ENCODE peak calls at places on chromosomes 7 and 10, in nine cellular contexts. G is ovary, R is endodermal cell, Q is suprapubic skin, X is astrocyte, N is hepatocyte, B is neural progenitor cell, L is heart right ventricle, M is A549. V is an unnamed sample.

GRCh38 chr10:81817611-81818160 is 57.3 kb upstream of the NRG3 start:
- DNase-seq in G (no peak), R (no peak), Q (no peak), X (no peak), N (no peak), B (no peak), L (no peak), M (no peak), V (no peak)

GRCh38 chr7:44275829-44276570 is 49.4 kb downstream of the CAMK2B start:
- DNase-seq in G (no peak), R (peak), Q (peak), X (no peak), N (peak), B (peak), L (peak), M (no peak), V (no peak)

GRCh38 chr7:71775648-71776047 is 636.5 kb downstream of the CALN1 start:
- DNase-seq in G (no peak), R (no peak), Q (no peak), X (peak), N (no peak), B (no peak), L (no peak), M (no peak), V (no peak)

GRCh38 chr10:78203915-78204818 is 170.5 kb downstream of the RPS24 start:
- DNase-seq in G (no peak), R (no peak), Q (no peak), X (no peak), N (peak), B (no peak), L (peak), M (peak), V (peak)

GRCh38 chr7:114663502-114663901 is 248.9 kb downstream of the FOXP2 start:
- DNase-seq in G (no peak), R (no peak), Q (no peak), X (peak), N (peak), B (peak), L (no peak), M (peak), V (no peak)

GRCh38 chr10:69262249-69262864 is 15.9 kb upstream of the HK1 start:
- DNase-seq in G (no peak), R (no peak), Q (no peak), X (no peak), N (no peak), B (no peak), L (no peak), M (no peak), V (no peak)

GRCh38 chr10:52322323-52322722 is 8.2 kb downstream of the DKK1 start:
- DNase-seq in G (no peak), R (no peak), Q (no peak), X (no peak), N (no peak), B (no peak), L (no peak), M (no peak), V (no peak)

GRCh38 chr10:78738861-78739260 is 329.9 kb upstream of the ZMIZ1 start:
- DNase-seq in G (no peak), R (no peak), Q (peak), X (no peak), N (no peak), B (no peak), L (no peak), M (no peak), V (no peak)

GRCh38 chr10:29830526-29831512 is 196.0 kb upstream of the SVIL start:
- DNase-seq in G (no peak), R (no peak), Q (no peak), X (no peak), N (no peak), B (no peak), L (no peak), M (no peak), V (no peak)

GRCh38 chr7:78326189-78326588 is 527.6 kb downstream of the PHTF2 start:
- DNase-seq in G (no peak), R (no peak), Q (no peak), X (peak), N (peak), B (no peak), L (no peak), M (no peak), V (peak)

GRCh38 chr7:46848944-46849343 is 733.0 kb downstream of the TNS3 start:
- DNase-seq in G (no peak), R (no peak), Q (no peak), X (peak), N (peak), B (no peak), L (no peak), M (no peak), V (no peak)

GRCh38 chr10:3850999-3851937 is 66.3 kb upstream of the KLF6 start:
- DNase-seq in G (no peak), R (no peak), Q (peak), X (peak), N (peak), B (no peak), L (no peak), M (peak), V (peak)

GRCh38 chr7:26200444-26201260 is at the start of gene HNRNPA2B1:
- DNase-seq in G (peak), R (peak), Q (peak), X (peak), N (peak), B (peak), L (peak), M (peak), V (peak)

GRCh38 chr7:77393261-77393660 is 22.9 kb downstream of the GSAP start:
- DNase-seq in G (no peak), R (no peak), Q (no peak), X (no peak), N (no peak), B (no peak), L (no peak), M (peak), V (no peak)

GRCh38 chr10:91887075-91887899 is 22.0 kb downstream of the FGFBP3 start:
- DNase-seq in G (peak), R (peak), Q (no peak), X (peak), N (peak), B (peak), L (no peak), M (peak), V (peak)

GRCh38 chr7:55086413-55087201 is 67.8 kb downstream of the EGFR start:
- DNase-seq in G (no peak), R (no peak), Q (no peak), X (peak), N (peak), B (no peak), L (no peak), M (no peak), V (peak)

GRCh38 chr7:152054377-152055230 is 29.1 kb downstream of the GALNT11 start:
- DNase-seq in G (peak), R (no peak), Q (no peak), X (peak), N (peak), B (no peak), L (no peak), M (no peak), V (peak)

GRCh38 chr10:3107426-3107961 is 40.1 kb downstream of the PFKP start:
- DNase-seq in G (peak), R (no peak), Q (peak), X (peak), N (no peak), B (no peak), L (peak), M (peak), V (peak)

GRCh38 chr7:47085491-47086275 is 496.2 kb downstream of the TNS3 start:
- DNase-seq in G (no peak), R (no peak), Q (no peak), X (no peak), N (no peak), B (no peak), L (no peak), M (no peak), V (no peak)

GRCh38 chr7:56229631-56230030 is 113.4 kb upstream of the NUPR2 start:
- DNase-seq in G (no peak), R (no peak), Q (no peak), X (no peak), N (no peak), B (no peak), L (no peak), M (no peak), V (no peak)

GRCh38 chr7:158582089-158582456 is 5.5 kb downstream of the PTPRN2 start:
- DNase-seq in G (no peak), R (no peak), Q (no peak), X (no peak), N (peak), B (no peak), L (no peak), M (no peak), V (no peak)

GRCh38 chr7:83060218-83060617 is 102.5 kb downstream of the PCLO start:
- DNase-seq in G (no peak), R (no peak), Q (no peak), X (no peak), N (no peak), B (no peak), L (no peak), M (no peak), V (no peak)

GRCh38 chr7:57202274-57202673 is 70.0 kb upstream of the ZNF479 start:
- DNase-seq in G (no peak), R (no peak), Q (no peak), X (no peak), N (no peak), B (no peak), L (no peak), M (no peak), V (no peak)

GRCh38 chr7:25617219-25617618 is 388.9 kb upstream of the NPVF start:
- DNase-seq in G (no peak), R (no peak), Q (no peak), X (no peak), N (no peak), B (peak), L (no peak), M (no peak), V (no peak)

GRCh38 chr10:24908793-24909423 is 43.5 kb downstream of the PRTFDC1 start:
- DNase-seq in G (no peak), R (no peak), Q (no peak), X (peak), N (peak), B (no peak), L (no peak), M (peak), V (no peak)

GRCh38 chr7:70925411-70926115 is 206.4 kb upstream of the GALNT17 start:
- DNase-seq in G (no peak), R (peak), Q (no peak), X (no peak), N (no peak), B (peak), L (no peak), M (no peak), V (no peak)

GRCh38 chr10:45602082-45602730 is 70.4 kb downstream of the ZFAND4 start:
- DNase-seq in G (no peak), R (no peak), Q (no peak), X (peak), N (no peak), B (no peak), L (no peak), M (no peak), V (no peak)

GRCh38 chr10:114061148-114061547 is 17.5 kb downstream of the ADRB1 start:
- DNase-seq in G (no peak), R (no peak), Q (no peak), X (no peak), N (no peak), B (no peak), L (no peak), M (no peak), V (no peak)

GRCh38 chr7:7178081-7178480 is 4.3 kb upstream of the C1GALT1 start:
- DNase-seq in G (no peak), R (no peak), Q (no peak), X (no peak), N (peak), B (no peak), L (no peak), M (no peak), V (no peak)

GRCh38 chr10:15146366-15146765 is 22.1 kb downstream of the NMT2 start:
- DNase-seq in G (no peak), R (peak), Q (no peak), X (no peak), N (no peak), B (peak), L (no peak), M (no peak), V (no peak)

GRCh38 chr7:100396421-100396982 is 23.2 kb downstream of the PILRA start:
- DNase-seq in G (no peak), R (no peak), Q (no peak), X (no peak), N (no peak), B (no peak), L (no peak), M (no peak), V (no peak)

GRCh38 chr7:139775829-139776266 is 1.9 kb downstream of the HIPK2 start:
- DNase-seq in G (peak), R (peak), Q (no peak), X (peak), N (peak), B (peak), L (no peak), M (peak), V (no peak)

GRCh38 chr10:70034252-70034651 is 18.4 kb upstream of the MACROH2A2 start:
- DNase-seq in G (no peak), R (no peak), Q (no peak), X (no peak), N (no peak), B (no peak), L (no peak), M (no peak), V (no peak)

GRCh38 chr7:137539111-137539715 is 195.7 kb upstream of the PTN start:
- DNase-seq in G (no peak), R (no peak), Q (no peak), X (peak), N (no peak), B (no peak), L (no peak), M (no peak), V (peak)

GRCh38 chr10:50846753-50847152 is 38.7 kb downstream of the A1CF start:
- DNase-seq in G (no peak), R (no peak), Q (no peak), X (peak), N (no peak), B (peak), L (no peak), M (peak), V (no peak)

GRCh38 chr10:48935141-48935540 is 4.5 kb downstream of the LRRC18 start:
- DNase-seq in G (no peak), R (peak), Q (no peak), X (no peak), N (no peak), B (peak), L (no peak), M (no peak), V (no peak)

DNA sequence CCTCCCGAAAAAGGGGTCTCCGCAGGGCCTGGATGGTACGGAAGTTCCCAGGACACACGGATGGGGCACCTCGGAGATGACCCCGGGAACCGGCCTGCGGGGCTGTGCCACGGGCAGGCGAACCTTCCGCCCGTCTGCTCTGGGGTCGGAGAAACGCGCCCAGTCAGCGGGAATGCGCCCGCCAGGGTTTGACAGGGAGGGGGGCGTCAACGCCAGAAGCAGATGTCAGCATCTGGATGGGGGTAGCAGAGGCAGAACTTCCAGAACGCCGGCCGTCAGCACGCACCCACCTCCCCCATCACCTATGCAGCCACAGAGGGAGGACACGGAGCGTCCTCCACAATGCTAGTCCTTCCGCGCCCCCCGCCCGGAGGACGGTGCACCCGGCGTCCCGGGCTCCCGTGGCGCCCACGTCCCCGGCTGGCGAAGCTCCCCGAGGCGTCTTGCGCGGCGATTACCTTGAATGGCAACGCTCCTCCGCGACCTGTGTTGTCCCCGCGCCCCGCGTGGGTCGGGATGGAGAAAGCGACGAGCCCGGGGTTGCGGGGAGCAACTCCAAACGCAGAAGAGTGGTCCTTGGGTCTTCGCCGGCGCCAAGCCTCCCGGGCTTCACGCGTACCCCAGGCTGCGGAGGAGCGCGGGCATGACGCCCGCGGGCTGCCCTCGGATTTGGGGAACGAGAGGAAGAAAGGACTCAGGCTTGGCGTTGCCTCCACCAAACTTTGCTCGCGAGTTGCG is 571 bp downstream of the FGFR2 start:
- DNase-seq in G (peak), R (peak), Q (peak), X (no peak), N (peak), B (peak), L (peak), M (no peak), V (no peak)
- TF ChIP-seq CTCF in G (no peak), R (no peak), Q (no peak), X (no peak), N (no peak), B (no peak), L (no peak), M (no peak), V (no peak)

DNA sequence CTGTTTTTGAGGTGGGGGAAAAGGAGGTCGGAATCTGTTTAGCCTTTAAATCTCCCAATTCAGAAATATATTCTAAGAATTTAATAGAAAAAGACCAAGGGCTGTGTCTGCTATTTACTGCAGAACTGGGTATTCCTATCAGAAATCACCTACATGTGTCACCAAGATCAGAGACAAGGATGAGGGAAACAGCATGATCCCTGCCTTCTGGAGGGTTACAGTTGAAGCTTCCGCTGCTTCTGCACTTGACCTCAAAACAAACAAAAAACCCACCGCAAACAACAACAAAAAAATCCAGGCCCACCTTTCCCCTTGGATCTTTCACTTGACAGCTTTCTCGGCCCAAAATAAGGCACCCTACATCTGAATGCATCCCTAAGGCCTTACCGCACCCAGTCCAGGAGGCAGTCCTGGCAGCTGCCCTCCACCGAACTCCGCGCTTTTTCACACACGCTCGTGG is 750 bp upstream of the CDK14 start:
- DNase-seq in G (no peak), R (peak), Q (no peak), X (no peak), N (no peak), B (no peak), L (no peak), M (no peak), V (no peak)
- H3K4me3 ChIP-seq in G (peak), R (peak), Q (peak), X (peak), N (peak), B (peak), L (peak), M (peak), V (peak)

DNA sequence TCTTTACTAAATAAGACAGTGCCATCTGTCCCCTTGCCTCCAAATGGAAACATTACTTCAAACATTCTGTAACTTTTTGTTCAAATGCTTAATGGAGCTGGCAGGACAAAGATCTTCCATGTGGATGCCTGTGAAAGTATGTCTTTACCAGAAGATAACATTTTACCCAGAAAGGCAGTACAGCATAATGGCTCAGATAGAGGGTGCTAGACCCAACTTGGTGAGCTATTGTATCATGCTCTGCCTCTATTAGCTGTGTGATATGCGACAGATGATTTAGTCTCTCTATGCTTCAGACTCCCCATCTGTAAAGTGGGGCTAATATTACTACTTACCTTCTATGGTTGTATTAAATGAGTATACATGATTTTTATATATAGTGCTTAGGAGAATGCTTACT is 8.8 kb upstream of the SMKR1 start:
- DNase-seq in G (no peak), R (no peak), Q (no peak), X (no peak), N (no peak), B (no peak), L (no peak), M (no peak), V (no peak)
- TF ChIP-seq CTCF in G (no peak), R (peak), Q (no peak), X (peak), N (peak), B (peak), L (no peak), M (no peak), V (peak)

GRCh38 chr7:117279931-117280525 is 42.8 kb downstream of the WNT2 start:
- DNase-seq in G (no peak), R (no peak), Q (peak), X (no peak), N (no peak), B (no peak), L (no peak), M (no peak), V (no peak)

GRCh38 chr7:117281562-117281961 is 41.3 kb downstream of the WNT2 start:
- DNase-seq in G (no peak), R (no peak), Q (no peak), X (peak), N (no peak), B (no peak), L (no peak), M (no peak), V (no peak)

GRCh38 chr7:117278040-117278439 is 44.8 kb downstream of the WNT2 start:
- DNase-seq in G (no peak), R (no peak), Q (no peak), X (no peak), N (no peak), B (no peak), L (no peak), M (no peak), V (no peak)

GRCh38 chr7:117277576-117277975 is 45.3 kb downstream of the WNT2 start:
- DNase-seq in G (no peak), R (no peak), Q (no peak), X (no peak), N (no peak), B (no peak), L (no peak), M (no peak), V (no peak)

DNA sequence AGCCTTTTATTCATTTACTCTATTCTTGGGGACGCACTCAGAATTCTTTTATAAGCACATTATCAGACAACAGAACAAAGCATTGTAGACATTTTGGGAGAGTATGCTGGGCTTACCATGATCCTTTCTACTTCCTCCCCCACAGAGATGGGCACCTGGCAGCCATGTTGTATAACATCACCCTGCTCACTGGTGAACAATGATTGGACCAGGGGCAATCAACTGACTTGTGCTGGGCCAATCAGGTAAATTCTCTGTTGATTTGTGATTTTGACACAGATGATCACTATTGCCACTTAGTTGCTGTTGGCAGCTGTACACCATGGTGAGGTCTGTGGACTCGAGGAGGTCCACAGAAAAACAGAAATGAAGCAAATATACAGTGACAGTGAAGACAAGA is 43.7 kb downstream of the WNT2 start:
- DNase-seq in G (no peak), R (no peak), Q (no peak), X (no peak), N (no peak), B (no peak), L (no peak), M (no peak), V (no peak)
- H3K4me3 ChIP-seq in G (no peak), R (no peak), Q (no peak), X (no peak), N (no peak), B (no peak), L (no peak), M (no peak), V (no peak)

GRCh38 chr10:76469675-76470074 is 1038.3 kb downstream of the LRMDA start:
- DNase-seq in G (no peak), R (no peak), Q (no peak), X (no peak), N (no peak), B (no peak), L (no peak), M (no peak), V (no peak)
- TF ChIP-seq CTCF in G (no peak), R (no peak), Q (no peak), X (no peak), N (no peak), B (no peak), L (no peak), M (no peak), V (no peak)